ENCODE peak calls at places on chromosomes 7 and 10, in four cellular contexts. One of them, this sample, is unnamed.

GRCh38 chr10:26869528-26869927 is 8.8 kb upstream of the ABI1 start:
- DNase-seq in HCT116: no peak
- DNase-seq in GM12891: no peak
- DNase-seq in sigmoid colon: no peak
- DNase-seq in this sample: no peak

GRCh38 chr10:5293691-5294550 is 70.8 kb upstream of the UCN3 start:
- DNase-seq in GM12891: peak
- DNase-seq in HCT116: peak
- DNase-seq in sigmoid colon: no peak
- DNase-seq in this sample: no peak

GRCh38 chr7:97770845-97771244 is 39.0 kb downstream of the TAC1 start:
- DNase-seq in sigmoid colon: no peak
- DNase-seq in GM12891: no peak
- DNase-seq in HCT116: no peak
- DNase-seq in this sample: no peak

GRCh38 chr10:17273403-17273802 is 45.4 kb downstream of the VIM start:
- DNase-seq in HCT116: peak
- DNase-seq in sigmoid colon: no peak
- DNase-seq in GM12891: no peak
- DNase-seq in this sample: no peak

GRCh38 chr10:58412502-58412961 is 27.3 kb downstream of the TFAM start:
- DNase-seq in sigmoid colon: no peak
- DNase-seq in HCT116: no peak
- DNase-seq in GM12891: no peak
- DNase-seq in this sample: no peak

GRCh38 chr10:109821672-109822071 is 101.6 kb downstream of the XPNPEP1 start:
- DNase-seq in GM12891: no peak
- DNase-seq in HCT116: no peak
- DNase-seq in sigmoid colon: no peak
- DNase-seq in this sample: no peak

GRCh38 chr10:60003709-60004191 is 97.4 kb upstream of the CCDC6 start:
- DNase-seq in HCT116: no peak
- DNase-seq in GM12891: no peak
- DNase-seq in sigmoid colon: no peak
- DNase-seq in this sample: no peak

GRCh38 chr7:30979027-30979426 is 15.3 kb downstream of the GHRHR start:
- DNase-seq in sigmoid colon: peak
- DNase-seq in GM12891: no peak
- DNase-seq in HCT116: no peak
- DNase-seq in this sample: no peak

GRCh38 chr10:129442866-129443265 is 24.2 kb upstream of the MGMT start:
- DNase-seq in GM12891: no peak
- DNase-seq in HCT116: no peak
- DNase-seq in sigmoid colon: no peak
- DNase-seq in this sample: no peak

GRCh38 chr7:121755286-121755685 is 117.7 kb upstream of the PTPRZ1 start:
- DNase-seq in sigmoid colon: no peak
- DNase-seq in GM12891: no peak
- DNase-seq in HCT116: no peak
- DNase-seq in this sample: no peak

GRCh38 chr7:69912846-69913245 is 314.6 kb downstream of the AUTS2 start:
- DNase-seq in HCT116: no peak
- DNase-seq in sigmoid colon: no peak
- DNase-seq in GM12891: no peak
- DNase-seq in this sample: no peak

GRCh38 chr10:88616250-88616977 is 29.9 kb downstream of the LIPJ start:
- DNase-seq in sigmoid colon: peak
- DNase-seq in HCT116: no peak
- DNase-seq in GM12891: no peak
- DNase-seq in this sample: no peak

GRCh38 chr10:49309691-49310371 is 10.9 kb downstream of the C10orf71 start:
- DNase-seq in sigmoid colon: no peak
- DNase-seq in HCT116: no peak
- DNase-seq in GM12891: no peak
- DNase-seq in this sample: no peak

GRCh38 chr7:604038-604883 is 84.6 kb upstream of the PDGFA start:
- DNase-seq in GM12891: peak
- DNase-seq in sigmoid colon: peak
- DNase-seq in HCT116: no peak
- DNase-seq in this sample: no peak

GRCh38 chr7:30348083-30348560 is 63.7 kb downstream of the ZNRF2 start:
- DNase-seq in sigmoid colon: no peak
- DNase-seq in GM12891: no peak
- DNase-seq in HCT116: peak
- DNase-seq in this sample: no peak

GRCh38 chr10:74888947-74889661 is 62.7 kb downstream of the KAT6B start:
- DNase-seq in GM12891: no peak
- DNase-seq in HCT116: peak
- DNase-seq in sigmoid colon: no peak
- DNase-seq in this sample: no peak

GRCh38 chr7:152699101-152699500 is 23.2 kb upstream of the XRCC2 start:
- DNase-seq in HCT116: no peak
- DNase-seq in GM12891: no peak
- DNase-seq in sigmoid colon: no peak
- DNase-seq in this sample: no peak

GRCh38 chr10:127736915-127737562 is at the start of gene FOXI2:
- DNase-seq in GM12891: no peak
- DNase-seq in sigmoid colon: no peak
- DNase-seq in HCT116: no peak
- DNase-seq in this sample: no peak

GRCh38 chr7:30650455-30650854 is 31.8 kb downstream of the CRHR2 start:
- DNase-seq in GM12891: no peak
- DNase-seq in sigmoid colon: peak
- DNase-seq in HCT116: no peak
- DNase-seq in this sample: peak

GRCh38 chr7:35975851-35976454 is 175.1 kb downstream of the SEPTIN7 start:
- DNase-seq in HCT116: peak
- DNase-seq in GM12891: no peak
- DNase-seq in sigmoid colon: no peak
- DNase-seq in this sample: no peak

GRCh38 chr7:80770061-80770460 is 131.6 kb downstream of the CD36 start:
- DNase-seq in HCT116: no peak
- DNase-seq in GM12891: no peak
- DNase-seq in sigmoid colon: no peak
- DNase-seq in this sample: no peak

GRCh38 chr10:130329792-130330191 is 193.6 kb downstream of the GLRX3 start:
- DNase-seq in GM12891: no peak
- DNase-seq in HCT116: no peak
- DNase-seq in sigmoid colon: no peak
- DNase-seq in this sample: peak

GRCh38 chr10:34707656-34708055 is 107.4 kb downstream of the PARD3 start:
- DNase-seq in HCT116: no peak
- DNase-seq in sigmoid colon: no peak
- DNase-seq in GM12891: no peak
- DNase-seq in this sample: no peak

GRCh38 chr10:84179059-84179710 is 5.6 kb downstream of the GPR15LG start:
- DNase-seq in sigmoid colon: no peak
- DNase-seq in GM12891: no peak
- DNase-seq in HCT116: no peak
- DNase-seq in this sample: no peak

GRCh38 chr7:69770613-69771012 is 172.3 kb downstream of the AUTS2 start:
- DNase-seq in GM12891: no peak
- DNase-seq in sigmoid colon: no peak
- DNase-seq in HCT116: no peak
- DNase-seq in this sample: no peak

GRCh38 chr10:129761573-129761972 is 202.5 kb downstream of the EBF3 start:
- DNase-seq in HCT116: no peak
- DNase-seq in GM12891: no peak
- DNase-seq in sigmoid colon: no peak
- DNase-seq in this sample: peak

GRCh38 chr10:86687750-86688149 is 19.4 kb downstream of the LDB3 start:
- DNase-seq in HCT116: no peak
- DNase-seq in sigmoid colon: no peak
- DNase-seq in GM12891: no peak
- DNase-seq in this sample: no peak

GRCh38 chr7:117338020-117338419 is 15.2 kb upstream of the WNT2 start:
- DNase-seq in GM12891: no peak
- DNase-seq in sigmoid colon: no peak
- DNase-seq in HCT116: no peak
- DNase-seq in this sample: no peak

GRCh38 chr10:133277993-133278576 is 1.4 kb upstream of the ADAM8 start:
- DNase-seq in sigmoid colon: no peak
- DNase-seq in HCT116: no peak
- DNase-seq in GM12891: no peak
- DNase-seq in this sample: no peak

GRCh38 chr10:133279961-133280283 is 3.3 kb upstream of the ADAM8 start:
- DNase-seq in GM12891: no peak
- DNase-seq in sigmoid colon: no peak
- DNase-seq in HCT116: no peak
- DNase-seq in this sample: no peak

GRCh38 chr10:133279266-133279960 is 2.7 kb upstream of the ADAM8 start:
- DNase-seq in HCT116: no peak
- DNase-seq in GM12891: no peak
- DNase-seq in sigmoid colon: no peak
- DNase-seq in this sample: no peak

GRCh38 chr10:133277277-133277992 is 767 bp upstream of the ADAM8 start:
- DNase-seq in HCT116: no peak
- DNase-seq in GM12891: no peak
- DNase-seq in sigmoid colon: no peak
- DNase-seq in this sample: no peak

DNA sequence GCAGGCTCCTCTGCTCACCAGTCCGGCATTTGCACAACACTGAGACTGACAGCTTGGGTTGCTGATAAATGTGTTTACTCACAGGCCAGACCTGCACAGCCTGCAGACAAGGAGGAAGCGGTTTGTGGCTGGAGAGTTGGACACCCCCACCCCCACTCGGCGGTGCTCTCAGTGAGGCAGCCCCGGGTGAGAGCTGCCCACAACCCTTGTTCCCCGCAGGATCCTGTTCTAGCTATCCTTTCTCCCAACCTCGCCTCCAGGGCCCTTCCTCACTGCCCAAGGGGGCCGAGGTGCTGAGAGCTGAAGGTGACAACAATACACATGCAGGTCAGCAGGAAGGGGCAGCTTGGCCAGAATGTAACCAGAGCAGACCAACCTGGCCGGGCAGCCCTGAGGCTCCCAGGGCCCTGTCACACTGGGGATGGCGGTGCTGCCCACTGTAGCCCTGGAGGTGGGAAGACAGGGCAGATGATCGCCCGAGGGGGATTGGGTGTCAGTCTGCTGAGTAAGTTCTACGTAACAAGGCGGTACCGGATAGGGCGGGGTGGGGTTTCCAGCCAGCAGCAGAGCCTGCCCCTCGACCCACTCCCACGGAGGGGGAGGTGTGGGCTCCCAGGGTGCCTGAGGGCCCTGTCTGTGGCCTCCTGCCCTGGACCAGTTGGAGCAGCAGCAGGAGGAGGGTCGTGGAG is 2.1 kb upstream of the ADAM8 start:
- DNase-seq in GM12891: peak
- DNase-seq in sigmoid colon: no peak
- DNase-seq in HCT116: no peak
- DNase-seq in this sample: no peak
- TF ChIP-seq POLR2AphosphoS5 in GM12891: no peak
- TF ChIP-seq POLR2AphosphoS5 in sigmoid colon: no peak
- TF ChIP-seq POLR2AphosphoS5 in HCT116: no peak
- TF ChIP-seq POLR2AphosphoS5 in this sample: no peak

DNA sequence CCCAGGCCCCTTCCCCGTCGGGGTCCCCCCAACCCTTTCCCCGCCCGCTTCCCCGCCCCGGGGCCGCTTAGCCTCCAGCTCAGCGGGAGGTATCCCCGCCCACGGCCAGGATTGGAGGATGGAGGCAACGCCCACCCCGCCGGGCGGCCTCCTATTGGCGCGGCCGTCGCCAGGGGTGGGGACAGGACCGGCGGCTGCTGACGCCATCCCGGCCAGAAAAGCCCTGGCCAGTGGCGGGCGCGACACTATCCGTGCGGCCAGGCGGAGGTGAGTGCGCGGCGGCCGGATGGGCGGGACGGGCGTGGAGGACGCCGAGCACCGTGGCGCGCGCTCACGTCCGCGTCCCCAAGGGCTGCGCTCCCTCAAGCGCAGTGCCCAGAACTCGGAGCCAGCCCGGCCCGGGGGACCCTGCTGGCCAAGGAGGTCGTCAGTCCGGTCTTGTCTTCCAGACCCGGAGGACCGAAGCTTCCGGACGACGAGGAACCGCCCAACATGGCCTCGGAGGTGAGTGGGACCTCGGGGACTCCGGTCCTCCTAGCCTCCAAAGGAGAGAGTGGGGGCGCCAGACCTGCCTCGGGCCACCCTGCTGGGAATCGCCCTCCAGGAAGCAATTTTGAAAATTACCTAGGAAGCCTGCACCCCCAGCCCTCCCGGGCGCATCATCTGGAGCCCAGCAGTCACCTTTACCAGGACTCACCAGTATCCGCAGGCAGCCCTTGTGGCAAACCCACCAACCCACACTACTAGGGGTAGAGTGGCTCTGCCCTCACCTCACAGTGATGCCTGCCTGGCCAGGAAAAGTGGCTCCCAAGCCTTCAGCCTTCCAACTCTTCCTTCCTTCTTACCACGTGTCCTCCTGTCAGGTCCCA is at the start of gene ASL:
- DNase-seq in HCT116: peak
- DNase-seq in sigmoid colon: peak
- DNase-seq in GM12891: peak
- DNase-seq in this sample: no peak
- TF ChIP-seq POLR2A in HCT116: peak
- TF ChIP-seq POLR2A in sigmoid colon: peak
- TF ChIP-seq POLR2A in GM12891: peak
- TF ChIP-seq POLR2A in this sample: no peak

DNA sequence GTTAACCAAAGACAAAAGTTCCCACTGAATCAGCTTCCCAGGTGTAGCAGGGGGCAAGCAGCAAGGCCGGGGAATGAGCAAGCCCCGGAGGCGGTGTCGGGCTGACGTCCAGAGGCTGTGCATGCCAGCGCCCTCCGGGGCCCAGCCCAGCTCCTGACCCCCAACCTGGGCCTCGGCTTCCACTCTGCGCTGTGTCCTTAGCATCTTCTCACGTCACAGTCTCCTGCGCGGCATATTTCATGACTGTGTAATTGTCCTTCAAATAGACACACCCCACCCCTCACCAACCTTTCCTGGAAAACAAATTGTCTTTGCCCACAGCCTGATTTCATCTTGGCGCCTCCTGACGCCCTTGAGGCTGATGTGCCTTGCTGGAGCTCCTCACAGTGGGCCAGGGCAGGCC is 133.5 kb downstream of the RGS10 start:
- DNase-seq in sigmoid colon: no peak
- DNase-seq in GM12891: no peak
- DNase-seq in HCT116: no peak
- DNase-seq in this sample: no peak
- TF ChIP-seq POLR2AphosphoS5 in sigmoid colon: no peak
- TF ChIP-seq POLR2AphosphoS5 in GM12891: no peak
- TF ChIP-seq POLR2AphosphoS5 in HCT116: no peak
- TF ChIP-seq POLR2AphosphoS5 in this sample: peak

GRCh38 chr7:151339651-151340377 is 1.8 kb upstream of the NUB1 start:
- DNase-seq in sigmoid colon: no peak
- DNase-seq in HCT116: no peak
- DNase-seq in GM12891: no peak
- DNase-seq in this sample: no peak

GRCh38 chr7:151340794-151341356 is 737 bp upstream of the NUB1 start:
- DNase-seq in sigmoid colon: no peak
- DNase-seq in HCT116: no peak
- DNase-seq in GM12891: no peak
- DNase-seq in this sample: peak

GRCh38 chr7:151342102-151342646 is 562 bp downstream of the NUB1 start:
- DNase-seq in GM12891: no peak
- DNase-seq in HCT116: no peak
- DNase-seq in sigmoid colon: no peak
- DNase-seq in this sample: no peak

GRCh38 chr7:151342811-151343210 is 1.2 kb downstream of the NUB1 start:
- DNase-seq in HCT116: no peak
- DNase-seq in sigmoid colon: no peak
- DNase-seq in GM12891: no peak
- DNase-seq in this sample: no peak

GRCh38 chr7:151341357-151342101 is at the start of gene NUB1:
- DNase-seq in sigmoid colon: peak
- DNase-seq in HCT116: peak
- DNase-seq in GM12891: peak
- DNase-seq in this sample: peak
- TF ChIP-seq POLR2A in sigmoid colon: no peak
- TF ChIP-seq POLR2A in HCT116: peak
- TF ChIP-seq POLR2A in GM12891: peak
- TF ChIP-seq POLR2A in this sample: no peak

This sample was measured in vagina.